ENCODE peak calls at places on chromosome 1, in four cellular contexts. One of them, this sample, is unnamed.

GRCh38 chr1:171793656-171794055 is 12.2 kb downstream of the METTL13 start:
- DNase-seq in nucleus accumbens: no peak
- DNase-seq in GM23248: peak; percentile 51
- DNase-seq in EH: no peak
- DNase-seq in this sample: no peak

GRCh38 chr1:7552402-7552801 is 218.7 kb upstream of the VAMP3 start:
- DNase-seq in nucleus accumbens: no peak
- DNase-seq in GM23248: no peak
- DNase-seq in EH: peak; percentile 24
- DNase-seq in this sample: peak; percentile 9

GRCh38 chr1:32946413-32946812 is 18.2 kb downstream of the RNF19B start:
- DNase-seq in nucleus accumbens: no peak
- DNase-seq in GM23248: no peak
- DNase-seq in EH: no peak
- DNase-seq in this sample: no peak

GRCh38 chr1:91124989-91125417 is 103.2 kb upstream of the ZNF644 start:
- DNase-seq in nucleus accumbens: no peak
- DNase-seq in GM23248: no peak
- DNase-seq in EH: no peak
- DNase-seq in this sample: no peak

GRCh38 chr1:54548389-54549044 is 489 bp downstream of the ACOT11 start:
- DNase-seq in nucleus accumbens: no peak
- DNase-seq in GM23248: no peak
- DNase-seq in EH: no peak
- DNase-seq in this sample: no peak

GRCh38 chr1:31571340-31572295 is 4.7 kb upstream of the TINAGL1 start:
- DNase-seq in nucleus accumbens: no peak
- DNase-seq in GM23248: no peak
- DNase-seq in EH: no peak
- DNase-seq in this sample: no peak

GRCh38 chr1:228786361-228787129 is 51.3 kb downstream of the RHOU start:
- DNase-seq in nucleus accumbens: no peak
- DNase-seq in GM23248: no peak
- DNase-seq in EH: no peak
- DNase-seq in this sample: no peak

GRCh38 chr1:180560868-180561600 is 2.3 kb downstream of the OVAAL start:
- DNase-seq in nucleus accumbens: no peak
- DNase-seq in GM23248: peak; percentile 65
- DNase-seq in EH: peak; percentile 81
- DNase-seq in this sample: peak; percentile 72

GRCh38 chr1:201332021-201332420 is 45.5 kb downstream of the TNNT2 start:
- DNase-seq in nucleus accumbens: no peak
- DNase-seq in GM23248: no peak
- DNase-seq in EH: no peak
- DNase-seq in this sample: no peak

GRCh38 chr1:115679141-115679611 is 37.4 kb downstream of the VANGL1 start:
- DNase-seq in nucleus accumbens: no peak
- DNase-seq in GM23248: peak; percentile 94
- DNase-seq in EH: peak; percentile 83
- DNase-seq in this sample: peak; percentile 77

GRCh38 chr1:93814795-93815737 is 63.9 kb downstream of the DNTTIP2 start:
- DNase-seq in nucleus accumbens: no peak
- DNase-seq in GM23248: no peak
- DNase-seq in EH: no peak
- DNase-seq in this sample: no peak

GRCh38 chr1:86748622-86749373 is 44.4 kb downstream of the SH3GLB1 start:
- DNase-seq in nucleus accumbens: no peak
- DNase-seq in GM23248: no peak
- DNase-seq in EH: no peak
- DNase-seq in this sample: no peak

GRCh38 chr1:27348861-27349783 is 7.3 kb downstream of the SYTL1 start:
- DNase-seq in nucleus accumbens: no peak
- DNase-seq in GM23248: peak; percentile 47
- DNase-seq in EH: peak; percentile 40
- DNase-seq in this sample: peak; percentile 24

GRCh38 chr1:50426702-50427085 is 3.5 kb upstream of the DMRTA2 start:
- DNase-seq in nucleus accumbens: no peak
- DNase-seq in GM23248: no peak
- DNase-seq in EH: no peak
- DNase-seq in this sample: no peak

GRCh38 chr1:14976260-14976659 is 177.3 kb upstream of the TMEM51 start:
- DNase-seq in nucleus accumbens: no peak
- DNase-seq in GM23248: no peak
- DNase-seq in EH: no peak
- DNase-seq in this sample: no peak

GRCh38 chr1:119159963-119160362 is 19.5 kb upstream of the WARS2 start:
- DNase-seq in nucleus accumbens: no peak
- DNase-seq in GM23248: peak; percentile 49
- DNase-seq in EH: peak; percentile 16
- DNase-seq in this sample: peak; percentile 34

GRCh38 chr1:207873055-207873890 is 37.7 kb downstream of the CD34 start:
- DNase-seq in nucleus accumbens: no peak
- DNase-seq in GM23248: no peak
- DNase-seq in EH: no peak
- DNase-seq in this sample: no peak

GRCh38 chr1:170218261-170218660 is 72.5 kb downstream of the NTMT2 start:
- DNase-seq in nucleus accumbens: no peak
- DNase-seq in GM23248: peak; percentile 28
- DNase-seq in EH: peak; percentile 33
- DNase-seq in this sample: no peak

GRCh38 chr1:26046313-26047031 is 554 bp upstream of the SLC30A2 start:
- DNase-seq in nucleus accumbens: no peak
- DNase-seq in GM23248: no peak
- DNase-seq in EH: no peak
- DNase-seq in this sample: no peak

GRCh38 chr1:36365310-36365895 is 20.3 kb downstream of the STK40 start:
- DNase-seq in nucleus accumbens: peak; percentile 7
- DNase-seq in GM23248: peak; percentile 81
- DNase-seq in EH: peak; percentile 82
- DNase-seq in this sample: peak; percentile 75

GRCh38 chr1:98783821-98784220 is 122.3 kb downstream of the SNX7 start:
- DNase-seq in nucleus accumbens: no peak
- DNase-seq in GM23248: no peak
- DNase-seq in EH: no peak
- DNase-seq in this sample: no peak

GRCh38 chr1:155175927-155176371 is 2.3 kb downstream of the TRIM46 start:
- DNase-seq in nucleus accumbens: no peak
- DNase-seq in GM23248: no peak
- DNase-seq in EH: no peak
- DNase-seq in this sample: no peak

GRCh38 chr1:7648761-7649384 is 122.2 kb upstream of the VAMP3 start:
- DNase-seq in nucleus accumbens: no peak
- DNase-seq in GM23248: no peak
- DNase-seq in EH: no peak
- DNase-seq in this sample: no peak

GRCh38 chr1:155079487-155080249 is 1.0 kb downstream of the EFNA3 start:
- DNase-seq in nucleus accumbens: no peak
- DNase-seq in GM23248: no peak
- DNase-seq in EH: no peak
- DNase-seq in this sample: peak; percentile 47

GRCh38 chr1:86846166-86846647 is 67.7 kb downstream of the SELENOF start:
- DNase-seq in nucleus accumbens: no peak
- DNase-seq in GM23248: peak; percentile 90
- DNase-seq in EH: peak; percentile 91
- DNase-seq in this sample: peak; percentile 89

GRCh38 chr1:82485591-82486369 is 685.0 kb downstream of the ADGRL2 start:
- DNase-seq in nucleus accumbens: no peak
- DNase-seq in GM23248: peak; percentile 12
- DNase-seq in EH: no peak
- DNase-seq in this sample: peak; percentile 58

GRCh38 chr1:212819704-212820103 is 27.7 kb downstream of the SPATA45 start:
- DNase-seq in nucleus accumbens: no peak
- DNase-seq in GM23248: no peak
- DNase-seq in EH: no peak
- DNase-seq in this sample: peak; percentile 4

GRCh38 chr1:234997201-234998173 is 131.2 kb downstream of the TOMM20 start:
- DNase-seq in nucleus accumbens: peak; percentile 96
- DNase-seq in GM23248: peak; percentile 99
- DNase-seq in EH: peak; percentile 100
- DNase-seq in this sample: peak; percentile 96

GRCh38 chr1:67987046-67987799 is 63.2 kb downstream of the DIRAS3 start:
- DNase-seq in nucleus accumbens: no peak
- DNase-seq in GM23248: peak; percentile 93
- DNase-seq in EH: peak; percentile 92
- DNase-seq in this sample: peak; percentile 15

GRCh38 chr1:231032963-231033362 is 7.1 kb downstream of the FAM89A start:
- DNase-seq in nucleus accumbens: no peak
- DNase-seq in GM23248: no peak
- DNase-seq in EH: peak; percentile 19
- DNase-seq in this sample: no peak

GRCh38 chr1:202961220-202961880 is 3.2 kb upstream of the ADIPOR1 start:
- DNase-seq in nucleus accumbens: no peak
- DNase-seq in GM23248: no peak
- DNase-seq in EH: no peak
- DNase-seq in this sample: no peak

GRCh38 chr1:205446828-205447227 is 9.0 kb downstream of the BLACAT1 start:
- DNase-seq in nucleus accumbens: no peak
- DNase-seq in GM23248: no peak
- DNase-seq in EH: no peak
- DNase-seq in this sample: no peak

GRCh38 chr1:162822391-162823200 is 32.1 kb downstream of the HSD17B7 start:
- DNase-seq in nucleus accumbens: no peak
- DNase-seq in GM23248: peak; percentile 34
- DNase-seq in EH: peak; percentile 6
- DNase-seq in this sample: peak; percentile 44

GRCh38 chr1:98981917-98982513 is 22.6 kb downstream of the PLPPR5 start:
- DNase-seq in nucleus accumbens: no peak
- DNase-seq in GM23248: peak; percentile 63
- DNase-seq in EH: peak; percentile 53
- DNase-seq in this sample: peak; percentile 46

GRCh38 chr1:245969274-245969673 is 537.8 kb downstream of the SMYD3 start:
- DNase-seq in nucleus accumbens: no peak
- DNase-seq in GM23248: peak; percentile 95
- DNase-seq in EH: peak; percentile 97
- DNase-seq in this sample: peak; percentile 77

GRCh38 chr1:115237507-115237906 is 100.5 kb downstream of the NGF start:
- DNase-seq in nucleus accumbens: no peak
- DNase-seq in GM23248: peak; percentile 62
- DNase-seq in EH: peak; percentile 72
- DNase-seq in this sample: no peak

This sample was measured in adipocyte.